ENCODE peak calls at places on chromosomes 6 and 20, in four cellular contexts. One of them, this sample, is unnamed.

GRCh38 chr6:119479860-119480655 is 130.5 kb upstream of the MAN1A1 start:
- DNase-seq in heart left ventricle: no peak
- DNase-seq in upper lobe of left lung: no peak
- DNase-seq in esophagus squamous epithelium: no peak
- DNase-seq in this sample: no peak

GRCh38 chr20:19572031-19572430 is 186.0 kb upstream of the RIN2 start:
- DNase-seq in esophagus squamous epithelium: no peak
- DNase-seq in heart left ventricle: no peak
- DNase-seq in upper lobe of left lung: no peak
- DNase-seq in this sample: no peak

GRCh38 chr20:37398750-37399621 is 53.0 kb downstream of the SRC start:
- DNase-seq in esophagus squamous epithelium: no peak
- DNase-seq in heart left ventricle: no peak
- DNase-seq in upper lobe of left lung: no peak
- DNase-seq in this sample: no peak

GRCh38 chr6:134368670-134369069 is 50.8 kb upstream of the SGK1 start:
- DNase-seq in heart left ventricle: no peak
- DNase-seq in upper lobe of left lung: no peak
- DNase-seq in esophagus squamous epithelium: no peak
- DNase-seq in this sample: no peak

GRCh38 chr20:14807224-14807623 is 469.8 kb upstream of the FLRT3 start:
- DNase-seq in esophagus squamous epithelium: no peak
- DNase-seq in upper lobe of left lung: no peak
- DNase-seq in heart left ventricle: no peak
- DNase-seq in this sample: no peak

GRCh38 chr6:112389842-112390241 is 42.7 kb downstream of the RFPL4B start:
- DNase-seq in upper lobe of left lung: no peak
- DNase-seq in heart left ventricle: no peak
- DNase-seq in esophagus squamous epithelium: no peak
- DNase-seq in this sample: no peak

GRCh38 chr20:23881371-23881770 is 1.8 kb upstream of the CST5 start:
- DNase-seq in upper lobe of left lung: no peak
- DNase-seq in heart left ventricle: no peak
- DNase-seq in esophagus squamous epithelium: no peak
- DNase-seq in this sample: no peak

GRCh38 chr20:62066983-62067433 is 1.3 kb upstream of the TAF4 start:
- DNase-seq in esophagus squamous epithelium: no peak
- DNase-seq in heart left ventricle: no peak
- DNase-seq in upper lobe of left lung: peak; percentile 50
- DNase-seq in this sample: no peak

GRCh38 chr6:7632501-7633290 is 42.7 kb downstream of the SNRNP48 start:
- DNase-seq in upper lobe of left lung: no peak
- DNase-seq in esophagus squamous epithelium: no peak
- DNase-seq in heart left ventricle: no peak
- DNase-seq in this sample: no peak

GRCh38 chr20:4366076-4366475 is 350.7 kb upstream of the RNF24 start:
- DNase-seq in heart left ventricle: no peak
- DNase-seq in upper lobe of left lung: no peak
- DNase-seq in esophagus squamous epithelium: no peak
- DNase-seq in this sample: no peak

GRCh38 chr6:13357551-13358075 is 29.3 kb upstream of the TBC1D7 start:
- DNase-seq in upper lobe of left lung: no peak
- DNase-seq in esophagus squamous epithelium: no peak
- DNase-seq in heart left ventricle: no peak
- DNase-seq in this sample: no peak

GRCh38 chr20:15702161-15702560 is 871.1 kb downstream of the KIF16B start:
- DNase-seq in esophagus squamous epithelium: no peak
- DNase-seq in heart left ventricle: no peak
- DNase-seq in upper lobe of left lung: no peak
- DNase-seq in this sample: no peak

GRCh38 chr20:37384683-37385174 is 38.8 kb downstream of the SRC start:
- DNase-seq in heart left ventricle: peak; percentile 72
- DNase-seq in upper lobe of left lung: peak; percentile 71
- DNase-seq in esophagus squamous epithelium: no peak
- DNase-seq in this sample: peak; percentile 57

GRCh38 chr6:54697423-54697822 is 149.1 kb upstream of the FAM83B start:
- DNase-seq in heart left ventricle: no peak
- DNase-seq in esophagus squamous epithelium: no peak
- DNase-seq in upper lobe of left lung: no peak
- DNase-seq in this sample: no peak

GRCh38 chr6:159110013-159110412 is 59.2 kb upstream of the FNDC1 start:
- DNase-seq in upper lobe of left lung: peak; percentile 42
- DNase-seq in heart left ventricle: no peak
- DNase-seq in esophagus squamous epithelium: no peak
- DNase-seq in this sample: no peak

GRCh38 chr6:22101163-22101562 is 195.7 kb downstream of the PRL start:
- DNase-seq in esophagus squamous epithelium: no peak
- DNase-seq in upper lobe of left lung: no peak
- DNase-seq in heart left ventricle: no peak
- DNase-seq in this sample: no peak

GRCh38 chr6:64904616-64905015 is 802.4 kb downstream of the EYS start:
- DNase-seq in heart left ventricle: no peak
- DNase-seq in upper lobe of left lung: no peak
- DNase-seq in esophagus squamous epithelium: no peak
- DNase-seq in this sample: no peak

DNA sequence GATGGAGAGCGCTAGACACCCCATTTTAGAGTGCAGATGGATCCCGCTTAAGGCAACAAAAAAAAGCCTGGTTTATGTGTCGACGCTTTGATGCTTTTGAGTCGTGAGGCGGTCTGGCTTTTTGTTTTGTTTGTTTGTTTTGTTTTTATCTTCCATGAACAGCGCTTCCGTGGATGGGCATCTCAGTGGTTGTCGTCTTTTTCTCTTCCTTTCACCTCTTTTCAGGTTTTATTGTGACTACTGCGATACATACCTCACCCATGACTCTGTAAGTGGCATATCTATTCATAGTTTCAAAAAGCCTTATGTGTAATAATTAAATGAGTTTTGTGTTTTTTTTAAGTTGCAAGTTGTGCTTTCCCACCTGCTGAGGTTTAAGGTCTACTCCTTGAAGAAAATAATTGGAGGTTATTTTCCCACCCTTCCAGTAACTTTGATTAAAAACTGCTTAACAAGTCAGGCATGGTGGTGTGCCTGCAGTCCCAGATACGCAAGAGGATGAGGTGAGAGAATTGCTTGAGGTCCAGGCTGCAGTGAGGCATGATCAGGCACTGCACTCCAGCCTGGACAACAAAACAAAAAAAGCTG is 476 bp downstream of the SNRPC start:
- DNase-seq in esophagus squamous epithelium: no peak
- DNase-seq in upper lobe of left lung: no peak
- DNase-seq in heart left ventricle: no peak
- DNase-seq in this sample: no peak
- TF ChIP-seq POLR2A in esophagus squamous epithelium: no peak
- TF ChIP-seq POLR2A in upper lobe of left lung: no peak
- TF ChIP-seq POLR2A in heart left ventricle: no peak
- TF ChIP-seq POLR2A in this sample: no peak

GRCh38 chr20:39083781-39084180 is 121.6 kb downstream of the DHX35 start:
- DNase-seq in esophagus squamous epithelium: no peak
- DNase-seq in heart left ventricle: no peak
- DNase-seq in upper lobe of left lung: no peak
- DNase-seq in this sample: no peak
- H3K27ac ChIP-seq in esophagus squamous epithelium: no peak overlapping the region
- H3K27ac ChIP-seq in heart left ventricle: no peak overlapping the region
- H3K27ac ChIP-seq in upper lobe of left lung: no peak overlapping the region
- H3K27ac ChIP-seq in this sample: no peak overlapping the region

GRCh38 chr6:33776186-33776585 is 12.7 kb downstream of the LEMD2 start:
- DNase-seq in upper lobe of left lung: no peak
- DNase-seq in heart left ventricle: no peak
- DNase-seq in esophagus squamous epithelium: no peak
- DNase-seq in this sample: no peak
- H3K36me3 ChIP-seq in upper lobe of left lung: peaks cover 57% of the 10 kb centered on the region
- H3K36me3 ChIP-seq in heart left ventricle: peaks cover 86% of the 10 kb centered on the region
- H3K36me3 ChIP-seq in esophagus squamous epithelium: peaks cover 94% of the 10 kb centered on the region
- H3K36me3 ChIP-seq in this sample: no peaks in the 10 kb centered on the region

GRCh38 chr6:144215932-144216667 is 65.8 kb downstream of the STX11 start:
- DNase-seq in esophagus squamous epithelium: peak; percentile 75
- DNase-seq in upper lobe of left lung: peak; percentile 92
- DNase-seq in heart left ventricle: peak; percentile 92
- DNase-seq in this sample: peak; percentile 96
- TF ChIP-seq POLR2A in esophagus squamous epithelium: peak; percentile 48
- TF ChIP-seq POLR2A in upper lobe of left lung: peak; percentile 48
- TF ChIP-seq POLR2A in heart left ventricle: no peak
- TF ChIP-seq POLR2A in this sample: peak; percentile 42

GRCh38 chr20:58647162-58647813 is 3.8 kb upstream of the STX16 start:
- DNase-seq in upper lobe of left lung: no peak
- DNase-seq in esophagus squamous epithelium: no peak
- DNase-seq in heart left ventricle: no peak
- DNase-seq in this sample: no peak
- H3K27ac ChIP-seq in upper lobe of left lung: no peak overlapping the region
- H3K27ac ChIP-seq in esophagus squamous epithelium: no peak overlapping the region
- H3K27ac ChIP-seq in heart left ventricle: no peak overlapping the region
- H3K27ac ChIP-seq in this sample: peak overlapping the region; percentile 79

DNA sequence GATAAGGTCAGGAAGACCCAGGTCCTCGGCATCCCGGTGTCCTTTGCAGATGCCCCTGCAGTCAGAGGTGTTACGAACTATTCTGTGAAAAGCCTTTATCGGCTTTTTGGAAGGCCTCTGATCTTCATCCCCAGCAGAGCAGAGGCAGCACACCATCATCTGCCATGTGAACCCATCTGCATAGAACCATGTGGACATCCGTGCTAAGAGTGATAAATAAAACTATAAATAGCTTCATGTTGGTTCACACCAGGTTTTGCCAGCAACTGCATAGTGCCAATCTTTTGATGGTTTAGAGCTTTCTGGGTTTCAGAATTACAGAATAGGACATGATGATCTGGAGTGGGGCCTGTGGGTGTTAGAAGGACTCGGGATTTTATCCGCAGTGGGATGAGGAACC is 33.6 kb downstream of the SIRPA start:
- DNase-seq in heart left ventricle: no peak
- DNase-seq in upper lobe of left lung: no peak
- DNase-seq in esophagus squamous epithelium: no peak
- DNase-seq in this sample: no peak
- H3K36me3 ChIP-seq in heart left ventricle: peaks cover 2% of the 10 kb centered on the region
- H3K36me3 ChIP-seq in upper lobe of left lung: no peaks in the 10 kb centered on the region
- H3K36me3 ChIP-seq in esophagus squamous epithelium: peaks cover 29% of the 10 kb centered on the region
- H3K36me3 ChIP-seq in this sample: no peaks in the 10 kb centered on the region

DNA sequence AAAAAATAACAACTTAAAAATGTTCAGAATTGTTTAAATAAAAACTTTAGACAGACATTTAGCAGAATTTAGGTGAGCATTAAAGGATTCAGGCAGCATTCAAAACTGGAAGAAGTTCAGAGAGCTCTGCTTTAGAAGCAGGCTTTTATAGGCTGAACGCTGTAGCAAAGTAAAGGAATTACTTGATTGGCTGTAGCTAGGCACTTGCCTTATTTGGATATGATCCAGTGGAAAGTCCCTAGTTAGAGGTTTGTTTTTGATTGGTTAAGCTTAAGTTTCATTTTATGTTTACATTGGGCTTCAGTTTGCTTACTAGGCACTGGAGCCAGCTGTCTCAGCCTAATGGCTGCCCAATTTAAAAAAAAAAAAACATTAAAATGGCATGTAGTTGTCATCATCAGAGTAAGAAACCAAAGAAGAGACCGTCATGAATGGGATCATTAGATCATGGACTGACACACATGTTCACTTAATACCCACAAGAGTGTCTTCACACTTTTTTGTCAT is 65.1 kb downstream of the CBFA2T2 start:
- DNase-seq in upper lobe of left lung: peak; percentile 24
- DNase-seq in esophagus squamous epithelium: no peak
- DNase-seq in heart left ventricle: no peak
- DNase-seq in this sample: no peak
- TF ChIP-seq POLR2A in upper lobe of left lung: no peak
- TF ChIP-seq POLR2A in esophagus squamous epithelium: no peak
- TF ChIP-seq POLR2A in heart left ventricle: no peak
- TF ChIP-seq POLR2A in this sample: no peak

GRCh38 chr6:28712982-28713381 is 187.3 kb downstream of the GPX5 start:
- DNase-seq in upper lobe of left lung: no peak
- DNase-seq in heart left ventricle: no peak
- DNase-seq in esophagus squamous epithelium: no peak
- DNase-seq in this sample: no peak

GRCh38 chr6:28707387-28708282 is 182.0 kb downstream of the GPX5 start:
- DNase-seq in esophagus squamous epithelium: no peak
- DNase-seq in upper lobe of left lung: no peak
- DNase-seq in heart left ventricle: no peak
- DNase-seq in this sample: no peak

GRCh38 chr6:28711325-28711724 is 185.6 kb downstream of the GPX5 start:
- DNase-seq in heart left ventricle: no peak
- DNase-seq in esophagus squamous epithelium: no peak
- DNase-seq in upper lobe of left lung: no peak
- DNase-seq in this sample: no peak

GRCh38 chr6:28709478-28710349 is 184.0 kb downstream of the GPX5 start:
- DNase-seq in heart left ventricle: no peak
- DNase-seq in esophagus squamous epithelium: no peak
- DNase-seq in upper lobe of left lung: no peak
- DNase-seq in this sample: no peak

DNA sequence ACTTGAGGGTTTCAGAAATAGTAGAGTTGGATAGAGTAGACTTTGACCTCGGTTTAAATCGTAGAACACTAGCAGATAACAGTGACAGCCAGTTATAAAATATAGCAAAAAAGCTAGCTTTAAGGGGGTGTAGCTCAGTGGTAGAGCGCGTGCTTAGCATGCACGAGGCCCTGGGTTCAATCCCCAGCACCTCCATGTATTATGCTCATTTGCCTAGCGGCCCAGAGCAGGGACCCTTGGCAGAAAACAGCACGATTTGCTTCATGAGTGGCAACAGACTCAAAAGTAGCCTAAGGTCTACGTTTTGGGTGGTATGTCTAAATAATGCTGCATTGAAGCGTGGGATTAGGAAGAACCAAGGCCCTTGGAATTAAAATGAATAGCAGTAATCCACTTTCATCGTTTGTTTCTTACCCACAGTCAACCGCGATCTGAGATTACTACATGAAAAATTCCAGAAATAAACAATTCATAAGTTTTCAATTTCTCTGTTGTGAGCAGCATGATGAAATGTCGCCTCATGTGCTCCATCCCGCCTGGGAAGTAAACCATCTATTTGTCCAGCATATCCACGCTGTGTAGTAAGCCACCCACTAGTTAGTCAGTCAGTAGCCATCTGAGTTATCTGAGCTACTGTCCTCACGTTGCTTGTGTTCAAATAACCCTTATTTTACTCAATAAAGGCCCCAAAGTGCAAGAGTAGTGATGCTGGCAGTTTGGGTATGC is 184.9 kb downstream of the GPX5 start:
- DNase-seq in esophagus squamous epithelium: no peak
- DNase-seq in upper lobe of left lung: no peak
- DNase-seq in heart left ventricle: no peak
- DNase-seq in this sample: no peak
- H3K27ac ChIP-seq in esophagus squamous epithelium: no peak overlapping the region
- H3K27ac ChIP-seq in upper lobe of left lung: no peak overlapping the region
- H3K27ac ChIP-seq in heart left ventricle: no peak overlapping the region
- H3K27ac ChIP-seq in this sample: no peak overlapping the region

GRCh38 chr6:33781105-33781975 is 7.6 kb downstream of the LEMD2 start:
- DNase-seq in heart left ventricle: no peak
- DNase-seq in upper lobe of left lung: no peak
- DNase-seq in esophagus squamous epithelium: no peak
- DNase-seq in this sample: no peak
- H3K36me3 ChIP-seq in heart left ventricle: peaks cover 87% of the 10 kb centered on the region
- H3K36me3 ChIP-seq in upper lobe of left lung: peaks cover 58% of the 10 kb centered on the region
- H3K36me3 ChIP-seq in esophagus squamous epithelium: peaks cover 95% of the 10 kb centered on the region
- H3K36me3 ChIP-seq in this sample: no peaks in the 10 kb centered on the region

This sample was measured in uterus.